ENCODE peak calls at places on chromosome 12, in ten cellular contexts. One of them, this sample, is unnamed.
A peak's percentile ranks its signal among the peaks of the same experiment; 100 is the strongest.

GRCh38 chr12:47900480-47901129 is 4.2 kb downstream of the VDR start:
- DNase-seq in CD8-positive, alpha-beta T cell: no peak
- DNase-seq in breast epithelium: peak; percentile 57
- DNase-seq in IMR-90: no peak
- DNase-seq in cardiac fibroblast: no peak
- DNase-seq in AG10803: peak; percentile 40
- DNase-seq in mesothelial cell of epicardium: no peak
- DNase-seq in GM13976: no peak
- DNase-seq in GM06990: no peak
- DNase-seq in tibial artery: no peak
- DNase-seq in this sample: no peak

GRCh38 chr12:80777587-80777986 is 60.9 kb downstream of the MYF5 start:
- DNase-seq in cardiac fibroblast: peak; percentile 34
- DNase-seq in mesothelial cell of epicardium: no peak
- DNase-seq in GM13976: no peak
- DNase-seq in AG10803: no peak
- DNase-seq in CD8-positive, alpha-beta T cell: no peak
- DNase-seq in tibial artery: no peak
- DNase-seq in breast epithelium: no peak
- DNase-seq in IMR-90: no peak
- DNase-seq in GM06990: no peak
- DNase-seq in this sample: no peak

GRCh38 chr12:105113094-105113493 is 5.6 kb downstream of the WASHC4 start:
- DNase-seq in CD8-positive, alpha-beta T cell: no peak
- DNase-seq in GM06990: no peak
- DNase-seq in mesothelial cell of epicardium: no peak
- DNase-seq in breast epithelium: no peak
- DNase-seq in GM13976: no peak
- DNase-seq in cardiac fibroblast: no peak
- DNase-seq in AG10803: peak; percentile 18
- DNase-seq in IMR-90: no peak
- DNase-seq in tibial artery: no peak
- DNase-seq in this sample: no peak

GRCh38 chr12:2583642-2584041 is 211.1 kb upstream of the FKBP4 start:
- DNase-seq in breast epithelium: no peak
- DNase-seq in GM06990: no peak
- DNase-seq in cardiac fibroblast: no peak
- DNase-seq in tibial artery: no peak
- DNase-seq in IMR-90: no peak
- DNase-seq in CD8-positive, alpha-beta T cell: no peak
- DNase-seq in mesothelial cell of epicardium: no peak
- DNase-seq in GM13976: no peak
- DNase-seq in AG10803: no peak
- DNase-seq in this sample: no peak

GRCh38 chr12:68831272-68831671 is 23.3 kb downstream of the MDM2 start:
- DNase-seq in tibial artery: no peak
- DNase-seq in GM06990: no peak
- DNase-seq in breast epithelium: no peak
- DNase-seq in IMR-90: no peak
- DNase-seq in GM13976: no peak
- DNase-seq in CD8-positive, alpha-beta T cell: no peak
- DNase-seq in cardiac fibroblast: no peak
- DNase-seq in AG10803: no peak
- DNase-seq in mesothelial cell of epicardium: no peak
- DNase-seq in this sample: no peak

GRCh38 chr12:100995771-100996170 is 201.2 kb downstream of the ANO4 start:
- DNase-seq in IMR-90: no peak
- DNase-seq in CD8-positive, alpha-beta T cell: no peak
- DNase-seq in AG10803: no peak
- DNase-seq in GM13976: peak; percentile 6
- DNase-seq in breast epithelium: no peak
- DNase-seq in cardiac fibroblast: no peak
- DNase-seq in GM06990: peak; percentile 35
- DNase-seq in tibial artery: no peak
- DNase-seq in mesothelial cell of epicardium: no peak
- DNase-seq in this sample: peak; percentile 7

GRCh38 chr12:98635657-98636323 is 8.8 kb downstream of the IKBIP start:
- DNase-seq in cardiac fibroblast: peak; percentile 63
- DNase-seq in GM06990: peak; percentile 37
- DNase-seq in breast epithelium: no peak
- DNase-seq in CD8-positive, alpha-beta T cell: no peak
- DNase-seq in GM13976: peak; percentile 52
- DNase-seq in tibial artery: no peak
- DNase-seq in IMR-90: peak; percentile 77
- DNase-seq in mesothelial cell of epicardium: no peak
- DNase-seq in AG10803: peak; percentile 77
- DNase-seq in this sample: peak; percentile 50

GRCh38 chr12:27076930-27077329 is 5.4 kb downstream of the C12orf71 start:
- DNase-seq in IMR-90: peak; percentile 7
- DNase-seq in GM13976: no peak
- DNase-seq in AG10803: no peak
- DNase-seq in tibial artery: no peak
- DNase-seq in breast epithelium: no peak
- DNase-seq in CD8-positive, alpha-beta T cell: no peak
- DNase-seq in cardiac fibroblast: no peak
- DNase-seq in GM06990: no peak
- DNase-seq in mesothelial cell of epicardium: no peak
- DNase-seq in this sample: no peak

GRCh38 chr12:105090361-105090760 is 6.1 kb upstream of the ALDH1L2 start:
- DNase-seq in GM06990: no peak
- DNase-seq in tibial artery: no peak
- DNase-seq in mesothelial cell of epicardium: no peak
- DNase-seq in IMR-90: no peak
- DNase-seq in cardiac fibroblast: no peak
- DNase-seq in GM13976: no peak
- DNase-seq in CD8-positive, alpha-beta T cell: no peak
- DNase-seq in AG10803: no peak
- DNase-seq in breast epithelium: no peak
- DNase-seq in this sample: no peak

GRCh38 chr12:1279050-1279449 is 288.0 kb downstream of the ERC1 start:
- DNase-seq in IMR-90: no peak
- DNase-seq in AG10803: no peak
- DNase-seq in breast epithelium: no peak
- DNase-seq in tibial artery: no peak
- DNase-seq in GM06990: no peak
- DNase-seq in mesothelial cell of epicardium: no peak
- DNase-seq in cardiac fibroblast: no peak
- DNase-seq in CD8-positive, alpha-beta T cell: no peak
- DNase-seq in GM13976: no peak
- DNase-seq in this sample: no peak

GRCh38 chr12:12272869-12273268 is 6.0 kb upstream of the LRP6 start:
- DNase-seq in tibial artery: no peak
- DNase-seq in GM06990: no peak
- DNase-seq in mesothelial cell of epicardium: no peak
- DNase-seq in CD8-positive, alpha-beta T cell: no peak
- DNase-seq in cardiac fibroblast: peak; percentile 22
- DNase-seq in breast epithelium: no peak
- DNase-seq in GM13976: no peak
- DNase-seq in AG10803: peak; percentile 66
- DNase-seq in IMR-90: no peak
- DNase-seq in this sample: no peak

GRCh38 chr12:88299567-88300101 is 157.5 kb downstream of the TMTC3 start:
- DNase-seq in breast epithelium: no peak
- DNase-seq in CD8-positive, alpha-beta T cell: no peak
- DNase-seq in cardiac fibroblast: peak; percentile 92
- DNase-seq in mesothelial cell of epicardium: no peak
- DNase-seq in AG10803: peak; percentile 98
- DNase-seq in GM13976: peak; percentile 43
- DNase-seq in tibial artery: no peak
- DNase-seq in GM06990: peak; percentile 65
- DNase-seq in IMR-90: peak; percentile 98
- DNase-seq in this sample: peak; percentile 51

GRCh38 chr12:23760495-23760894 is 189.0 kb downstream of the SOX5 start:
- DNase-seq in GM06990: no peak
- DNase-seq in breast epithelium: no peak
- DNase-seq in cardiac fibroblast: peak; percentile 6
- DNase-seq in AG10803: no peak
- DNase-seq in mesothelial cell of epicardium: no peak
- DNase-seq in tibial artery: no peak
- DNase-seq in IMR-90: no peak
- DNase-seq in GM13976: no peak
- DNase-seq in CD8-positive, alpha-beta T cell: no peak
- DNase-seq in this sample: no peak

GRCh38 chr12:49619286-49619685 is 4.1 kb upstream of the PRPF40B start:
- DNase-seq in GM06990: no peak
- DNase-seq in mesothelial cell of epicardium: no peak
- DNase-seq in IMR-90: peak; percentile 29
- DNase-seq in cardiac fibroblast: peak; percentile 14
- DNase-seq in CD8-positive, alpha-beta T cell: no peak
- DNase-seq in AG10803: peak; percentile 59
- DNase-seq in tibial artery: no peak
- DNase-seq in GM13976: no peak
- DNase-seq in breast epithelium: no peak
- DNase-seq in this sample: no peak

GRCh38 chr12:16437281-16437816 is 89.9 kb downstream of the MGST1 start:
- DNase-seq in breast epithelium: no peak
- DNase-seq in cardiac fibroblast: no peak
- DNase-seq in GM13976: no peak
- DNase-seq in IMR-90: no peak
- DNase-seq in AG10803: no peak
- DNase-seq in GM06990: no peak
- DNase-seq in CD8-positive, alpha-beta T cell: no peak
- DNase-seq in tibial artery: no peak
- DNase-seq in mesothelial cell of epicardium: no peak
- DNase-seq in this sample: no peak

GRCh38 chr12:11684811-11685210 is 35.3 kb downstream of the ETV6 start:
- DNase-seq in breast epithelium: no peak
- DNase-seq in tibial artery: no peak
- DNase-seq in CD8-positive, alpha-beta T cell: no peak
- DNase-seq in IMR-90: no peak
- DNase-seq in GM06990: no peak
- DNase-seq in AG10803: no peak
- DNase-seq in cardiac fibroblast: no peak
- DNase-seq in mesothelial cell of epicardium: no peak
- DNase-seq in GM13976: no peak
- DNase-seq in this sample: no peak

GRCh38 chr12:97995578-97995977 is 519.8 kb upstream of the TMPO start:
- DNase-seq in mesothelial cell of epicardium: no peak
- DNase-seq in breast epithelium: no peak
- DNase-seq in AG10803: no peak
- DNase-seq in GM13976: no peak
- DNase-seq in cardiac fibroblast: no peak
- DNase-seq in GM06990: no peak
- DNase-seq in tibial artery: no peak
- DNase-seq in IMR-90: no peak
- DNase-seq in CD8-positive, alpha-beta T cell: no peak
- DNase-seq in this sample: no peak

DNA sequence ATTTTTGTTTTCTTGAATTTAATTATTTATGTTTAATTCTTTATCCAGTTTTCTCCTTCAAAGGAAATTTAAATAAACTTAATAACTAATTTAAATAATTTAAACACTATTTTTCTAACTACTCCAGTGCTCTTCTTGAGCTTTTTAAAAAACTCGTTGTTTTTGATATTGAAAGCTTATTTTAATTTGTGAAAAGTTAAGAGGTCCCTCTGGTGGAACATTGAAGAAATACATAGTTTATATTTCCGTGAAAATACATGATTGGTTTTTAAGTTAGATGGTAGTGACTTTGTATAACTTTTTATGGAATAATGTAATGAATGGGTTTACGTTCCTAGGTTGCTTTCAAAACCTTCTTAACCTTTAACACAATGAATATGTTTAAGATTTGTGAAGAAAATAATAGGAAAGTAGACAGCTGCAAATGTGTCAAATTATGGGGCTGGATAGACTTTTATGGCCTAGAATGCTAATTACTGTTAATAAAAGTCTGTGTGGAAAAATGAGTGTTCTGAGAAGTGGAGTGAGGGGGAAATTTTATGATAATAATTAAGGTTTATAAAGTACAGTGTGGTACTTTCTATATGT is 45.9 kb upstream of the MSRB3 start:
- DNase-seq in mesothelial cell of epicardium: no peak
- DNase-seq in breast epithelium: no peak
- DNase-seq in tibial artery: no peak
- DNase-seq in CD8-positive, alpha-beta T cell: no peak
- DNase-seq in IMR-90: peak; percentile 38
- DNase-seq in GM06990: peak; percentile 26
- DNase-seq in GM13976: peak; percentile 33
- DNase-seq in AG10803: peak; percentile 23
- DNase-seq in cardiac fibroblast: peak; percentile 51
- DNase-seq in this sample: peak; percentile 24
- TF ChIP-seq CTCF in mesothelial cell of epicardium: peak; percentile 80
- TF ChIP-seq CTCF in breast epithelium: peak; percentile 38
- TF ChIP-seq CTCF in tibial artery: peak; percentile 43
- TF ChIP-seq CTCF in CD8-positive, alpha-beta T cell: peak; percentile 69
- TF ChIP-seq CTCF in IMR-90: peak; percentile 47
- TF ChIP-seq CTCF in GM06990: peak; percentile 14
- TF ChIP-seq CTCF in GM13976: peak; percentile 25
- TF ChIP-seq CTCF in AG10803: peak; percentile 57
- TF ChIP-seq CTCF in cardiac fibroblast: peak; percentile 26
- TF ChIP-seq CTCF in this sample: peak; percentile 30

GRCh38 chr12:57469334-57470164 is 10.0 kb downstream of the GLI1 start:
- DNase-seq in IMR-90: no peak
- DNase-seq in GM13976: no peak
- DNase-seq in CD8-positive, alpha-beta T cell: no peak
- DNase-seq in tibial artery: no peak
- DNase-seq in breast epithelium: no peak
- DNase-seq in cardiac fibroblast: no peak
- DNase-seq in mesothelial cell of epicardium: no peak
- DNase-seq in GM06990: no peak
- DNase-seq in AG10803: no peak
- DNase-seq in this sample: no peak
- TF ChIP-seq CTCF in IMR-90: no peak
- TF ChIP-seq CTCF in GM13976: no peak
- TF ChIP-seq CTCF in CD8-positive, alpha-beta T cell: no peak
- TF ChIP-seq CTCF in tibial artery: no peak
- TF ChIP-seq CTCF in breast epithelium: no peak
- TF ChIP-seq CTCF in cardiac fibroblast: no peak
- TF ChIP-seq CTCF in mesothelial cell of epicardium: no peak
- TF ChIP-seq CTCF in GM06990: no peak
- TF ChIP-seq CTCF in AG10803: no peak
- TF ChIP-seq CTCF in this sample: no peak

DNA sequence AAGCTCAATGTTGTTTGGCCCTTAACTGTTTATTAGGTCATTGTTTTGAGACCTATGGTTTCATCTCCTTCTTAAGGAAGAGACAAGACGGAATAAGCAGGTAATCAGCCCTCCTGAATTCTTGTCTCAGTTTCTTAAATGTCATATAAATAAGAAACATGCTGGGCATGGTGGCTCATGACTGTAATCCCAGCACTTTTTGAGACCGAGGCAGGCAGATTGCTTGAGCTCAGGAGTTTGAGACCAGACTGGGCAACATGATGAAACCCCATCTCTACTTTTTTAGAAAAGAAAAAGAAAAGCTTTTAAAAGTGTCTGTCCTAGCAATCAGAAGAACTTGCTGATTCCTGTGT is 5.1 kb downstream of the MTRFR start:
- DNase-seq in cardiac fibroblast: no peak
- DNase-seq in IMR-90: no peak
- DNase-seq in mesothelial cell of epicardium: no peak
- DNase-seq in CD8-positive, alpha-beta T cell: no peak
- DNase-seq in AG10803: no peak
- DNase-seq in tibial artery: no peak
- DNase-seq in GM06990: no peak
- DNase-seq in breast epithelium: no peak
- DNase-seq in GM13976: no peak
- DNase-seq in this sample: no peak
- TF ChIP-seq CTCF in cardiac fibroblast: no peak
- TF ChIP-seq CTCF in IMR-90: no peak
- TF ChIP-seq CTCF in mesothelial cell of epicardium: peak; percentile 10
- TF ChIP-seq CTCF in CD8-positive, alpha-beta T cell: no peak
- TF ChIP-seq CTCF in AG10803: no peak
- TF ChIP-seq CTCF in tibial artery: no peak
- TF ChIP-seq CTCF in GM06990: no peak
- TF ChIP-seq CTCF in breast epithelium: no peak
- TF ChIP-seq CTCF in GM13976: no peak
- TF ChIP-seq CTCF in this sample: no peak

GRCh38 chr12:128069359-128069997 is 197.5 kb upstream of the TMEM132C start:
- DNase-seq in mesothelial cell of epicardium: no peak
- DNase-seq in tibial artery: no peak
- DNase-seq in breast epithelium: no peak
- DNase-seq in GM06990: no peak
- DNase-seq in CD8-positive, alpha-beta T cell: no peak
- DNase-seq in IMR-90: peak; percentile 33
- DNase-seq in cardiac fibroblast: peak; percentile 31
- DNase-seq in AG10803: peak; percentile 75
- DNase-seq in GM13976: peak; percentile 47
- DNase-seq in this sample: peak; percentile 36
- TF ChIP-seq CTCF in mesothelial cell of epicardium: peak; percentile 88
- TF ChIP-seq CTCF in tibial artery: peak; percentile 58
- TF ChIP-seq CTCF in breast epithelium: peak; percentile 37
- TF ChIP-seq CTCF in GM06990: peak; percentile 72
- TF ChIP-seq CTCF in CD8-positive, alpha-beta T cell: peak; percentile 22
- TF ChIP-seq CTCF in IMR-90: peak; percentile 49
- TF ChIP-seq CTCF in cardiac fibroblast: peak; percentile 59
- TF ChIP-seq CTCF in AG10803: peak; percentile 84
- TF ChIP-seq CTCF in GM13976: peak; percentile 52
- TF ChIP-seq CTCF in this sample: peak; percentile 71